ENCODE peak calls at places on chromosomes 3 and 15, in eight cellular contexts. U is body of pancreas, G is sigmoid colon, T is stomach, A is uterus, M is Peyer's patch, L is HepG2, X is HCT116. P is an unnamed sample.

GRCh38 chr15:101127503-101128076 is 124.3 kb downstream of the CHSY1 start:
- DNase-seq in U (peak; percentile 25), G (peak; percentile 91), T (peak; percentile 68), A (peak; percentile 71), M (peak; percentile 76), L (peak; percentile 24), X (peak; percentile 15), P (peak; percentile 88)

GRCh38 chr3:70726966-70727365 is 414.5 kb upstream of the MDFIC2 start:
- DNase-seq in U (no peak), G (no peak), T (no peak), A (no peak), M (no peak), L (no peak), X (no peak), P (no peak)

GRCh38 chr3:100982710-100983109 is 10.5 kb downstream of the ABI3BP start:
- DNase-seq in U (no peak), G (peak; percentile 85), T (no peak), A (peak; percentile 79), M (no peak), L (no peak), X (no peak), P (no peak)

GRCh38 chr3:42514876-42515275 is 12.4 kb downstream of the VIPR1 start:
- DNase-seq in U (no peak), G (no peak), T (no peak), A (no peak), M (no peak), L (no peak), X (no peak), P (peak; percentile 52)

GRCh38 chr15:45205192-45205591 is 17.4 kb upstream of the SHF start:
- DNase-seq in U (peak; percentile 73), G (no peak), T (peak; percentile 79), A (no peak), M (peak; percentile 84), L (peak; percentile 67), X (peak; percentile 58), P (no peak)

GRCh38 chr15:89401636-89402252 is 67.1 kb upstream of the POLG start:
- DNase-seq in U (no peak), G (no peak), T (no peak), A (no peak), M (no peak), L (no peak), X (no peak), P (no peak)

GRCh38 chr3:185930393-185931107 is 7.3 kb downstream of the TRA2B start:
- DNase-seq in U (no peak), G (no peak), T (no peak), A (no peak), M (no peak), L (no peak), X (no peak), P (no peak)

GRCh38 chr15:58731756-58732535 is 17.6 kb downstream of the ADAM10 start:
- DNase-seq in U (no peak), G (no peak), T (no peak), A (no peak), M (no peak), L (no peak), X (peak; percentile 72), P (no peak)

GRCh38 chr3:24943961-24944360 is 449.3 kb upstream of the THRB start:
- DNase-seq in U (no peak), G (no peak), T (no peak), A (no peak), M (no peak), L (no peak), X (no peak), P (no peak)

GRCh38 chr3:187669675-187670504 is at the start of gene SST:
- DNase-seq in U (peak; percentile 44), G (no peak), T (peak; percentile 47), A (peak; percentile 21), M (no peak), L (peak; percentile 16), X (no peak), P (no peak)

GRCh38 chr15:73851679-73852078 is 21.7 kb upstream of the TBC1D21 start:
- DNase-seq in U (peak; percentile 34), G (no peak), T (no peak), A (no peak), M (peak; percentile 49), L (peak; percentile 25), X (peak; percentile 22), P (no peak)

GRCh38 chr3:189233225-189233858 is 61.6 kb downstream of the TPRG1 start:
- DNase-seq in U (peak; percentile 57), G (no peak), T (peak; percentile 47), A (peak; percentile 47), M (peak; percentile 74), L (peak; percentile 39), X (peak; percentile 70), P (no peak)

GRCh38 chr3:112365035-112365434 is 32.1 kb downstream of the CD200 start:
- DNase-seq in U (no peak), G (no peak), T (no peak), A (no peak), M (no peak), L (no peak), X (no peak), P (no peak)

GRCh38 chr3:32876920-32877319 is 59.1 kb downstream of the TRIM71 start:
- DNase-seq in U (no peak), G (no peak), T (no peak), A (no peak), M (no peak), L (no peak), X (no peak), P (no peak)

GRCh38 chr3:147408180-147409105 is 722 bp upstream of the ZIC1 start:
- DNase-seq in U (no peak), G (no peak), T (no peak), A (no peak), M (no peak), L (no peak), X (no peak), P (no peak)
- H3K9me3 ChIP-seq in U (no peaks in the 10 kb centered on the region), G (no peaks in the 10 kb centered on the region), T (peaks cover 79% of the 10 kb centered on the region), A (no peaks in the 10 kb centered on the region), M (no peaks in the 10 kb centered on the region), L (no peaks in the 10 kb centered on the region), X (no peaks in the 10 kb centered on the region), P (no peaks in the 10 kb centered on the region)

GRCh38 chr15:60975203-60975602 is 253.9 kb downstream of the RORA start:
- DNase-seq in U (no peak), G (no peak), T (no peak), A (peak; percentile 45), M (no peak), L (no peak), X (no peak), P (no peak)

GRCh38 chr15:60972301-60972700 is 256.8 kb downstream of the RORA start:
- DNase-seq in U (no peak), G (no peak), T (no peak), A (no peak), M (no peak), L (no peak), X (no peak), P (no peak)

GRCh38 chr15:60971719-60972118 is 257.4 kb downstream of the RORA start:
- DNase-seq in U (no peak), G (no peak), T (no peak), A (no peak), M (no peak), L (no peak), X (no peak), P (no peak)

GRCh38 chr15:60972866-60973265 is 256.2 kb downstream of the RORA start:
- DNase-seq in U (no peak), G (no peak), T (no peak), A (no peak), M (no peak), L (no peak), X (no peak), P (no peak)

DNA sequence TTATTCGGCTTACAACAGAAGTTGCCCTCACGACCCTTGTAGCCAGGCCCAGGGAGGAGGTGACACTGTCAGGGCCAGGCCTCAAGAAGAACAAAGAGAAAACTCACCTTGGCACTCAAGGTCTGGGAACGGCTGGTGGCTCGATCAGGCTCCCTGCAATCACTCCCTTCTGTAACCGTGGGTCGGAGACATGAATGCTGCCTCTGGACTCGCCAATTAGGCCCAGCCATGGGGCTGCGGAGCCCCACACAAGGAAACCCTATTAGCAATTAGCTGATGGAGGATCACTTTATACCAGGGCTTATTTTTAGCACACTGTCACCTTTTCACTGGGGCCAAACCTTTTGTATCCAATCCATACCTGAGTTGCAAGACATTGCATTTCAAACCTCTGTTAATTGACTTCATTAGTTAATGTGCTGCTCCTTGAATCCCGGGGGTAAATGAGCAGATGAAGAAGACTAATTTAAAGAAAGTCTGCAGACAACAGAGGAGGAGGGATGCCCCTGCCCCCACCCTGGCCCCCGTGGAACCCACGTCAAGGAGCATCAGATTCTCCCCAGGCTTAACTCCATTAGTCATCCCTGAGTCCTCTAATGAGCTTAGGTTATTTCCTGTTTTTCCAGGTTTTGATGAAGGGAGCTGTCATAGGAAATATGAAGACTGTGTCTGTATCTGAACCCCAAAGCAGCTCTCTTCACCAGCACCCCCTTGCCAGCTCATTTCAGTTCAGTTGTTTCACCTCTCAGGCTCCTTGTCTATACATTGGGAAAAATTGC is 255.3 kb downstream of the RORA start:
- DNase-seq in U (no peak), G (no peak), T (no peak), A (no peak), M (no peak), L (no peak), X (no peak), P (no peak)
- TF ChIP-seq CTCF in U (no peak), G (no peak), T (no peak), A (no peak), M (no peak), L (no peak), X (no peak), P (no peak)

GRCh38 chr15:56918907-56919707 is 663 bp downstream of the TCF12 start:
- DNase-seq in U (peak; percentile 61), G (peak; percentile 75), T (peak; percentile 53), A (peak; percentile 54), M (peak; percentile 75), L (peak; percentile 25), X (no peak), P (peak; percentile 90)
- TF ChIP-seq POLR2A in U (peak; percentile 31), G (no peak), T (no peak), A (peak; percentile 41), M (peak; percentile 32), L (no peak), X (no peak), P (peak; percentile 25)

GRCh38 chr15:21267231-21267630 is 173.1 kb downstream of the POTEB3 start:
- DNase-seq in U (no peak), G (no peak), T (no peak), A (no peak), M (no peak), L (no peak), X (no peak), P (no peak)

GRCh38 chr15:21270474-21270873 is 169.8 kb downstream of the POTEB3 start:
- DNase-seq in U (no peak), G (no peak), T (no peak), A (no peak), M (no peak), L (no peak), X (no peak), P (no peak)

GRCh38 chr15:21267686-21268395 is 172.5 kb downstream of the POTEB3 start:
- DNase-seq in U (no peak), G (no peak), T (no peak), A (no peak), M (no peak), L (no peak), X (no peak), P (no peak)

DNA sequence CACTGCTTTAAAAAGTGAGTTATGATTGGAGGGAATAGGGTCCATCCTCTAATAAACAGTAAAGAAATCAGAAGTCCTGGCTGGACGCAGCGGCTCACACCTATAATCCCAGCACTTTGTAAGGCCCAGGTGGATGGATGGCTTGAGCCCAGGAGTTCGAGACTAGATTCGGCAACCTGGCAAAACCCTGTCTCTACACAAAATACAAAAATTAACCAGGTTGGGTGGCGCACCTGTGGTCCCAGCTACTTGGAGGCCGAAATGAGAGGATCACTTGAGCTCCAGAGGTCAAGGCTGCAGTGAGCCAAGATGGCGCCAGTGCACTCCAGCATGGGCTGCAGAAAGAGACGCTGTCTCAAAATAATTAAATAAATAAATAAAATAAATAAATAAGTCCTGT is 171.2 kb downstream of the POTEB3 start:
- DNase-seq in U (no peak), G (no peak), T (no peak), A (no peak), M (no peak), L (no peak), X (no peak), P (no peak)
- H3K9me3 ChIP-seq in U (no peaks in the 10 kb centered on the region), G (no peaks in the 10 kb centered on the region), T (no peaks in the 10 kb centered on the region), A (no peaks in the 10 kb centered on the region), M (no peaks in the 10 kb centered on the region), L (no peaks in the 10 kb centered on the region), X (peaks cover 19% of the 10 kb centered on the region), P (no peaks in the 10 kb centered on the region)

P was measured in spleen.